ENCODE peak calls at places on chromosomes 6 and 20, in ten cellular contexts. R, T, Y, E, U, M, B, L, N and C are unnamed samples.

GRCh38 chr6:56851541-56852248 is 103.2 kb upstream of the BEND6 start:
- DNase-seq in M (peak; percentile 45), L (peak; percentile 77), B (peak; percentile 46), U (no peak), N (peak; percentile 55), Y (peak; percentile 18), E (peak; percentile 40), T (no peak), R (peak; percentile 89), C (peak; percentile 53)

GRCh38 chr6:98669371-98669770 is 165.0 kb upstream of the POU3F2 start:
- DNase-seq in U (no peak), N (no peak), M (no peak), R (no peak), Y (no peak), T (no peak), L (no peak), B (no peak), E (no peak), C (no peak)

GRCh38 chr20:63894358-63895201 is at the start of gene DNAJC5:
- DNase-seq in U (peak; percentile 93), T (peak; percentile 94), R (peak; percentile 87), B (peak; percentile 99), N (peak; percentile 94), M (peak; percentile 98), E (peak; percentile 100), L (peak; percentile 97), Y (peak; percentile 94), C (peak; percentile 97)

GRCh38 chr6:156564128-156564806 is 212.9 kb upstream of the ARID1B start:
- DNase-seq in N (peak; percentile 76), M (peak; percentile 90), E (peak; percentile 87), U (peak; percentile 75), B (peak; percentile 48), Y (peak; percentile 78), R (peak; percentile 53), T (peak; percentile 84), L (peak; percentile 90), C (peak; percentile 79)

GRCh38 chr6:5471044-5471443 is 209.7 kb downstream of the FARS2 start:
- DNase-seq in U (peak; percentile 62), B (peak; percentile 49), L (no peak), R (peak; percentile 58), N (peak; percentile 46), Y (peak; percentile 14), E (peak; percentile 74), M (no peak), T (no peak), C (peak; percentile 57)

GRCh38 chr6:51398793-51399192 is 580.1 kb downstream of the TFAP2B start:
- DNase-seq in N (no peak), R (no peak), L (no peak), T (no peak), U (no peak), M (no peak), Y (no peak), B (no peak), E (no peak), C (no peak)

GRCh38 chr20:49717693-49718092 is 4.0 kb upstream of the B4GALT5 start:
- DNase-seq in B (peak; percentile 43), R (peak; percentile 7), L (no peak), T (no peak), Y (no peak), N (no peak), U (no peak), M (no peak), E (peak; percentile 39), C (no peak)

GRCh38 chr6:144286503-144287393 is 1.6 kb downstream of the UTRN start:
- DNase-seq in M (peak; percentile 80), U (no peak), R (peak; percentile 93), T (peak; percentile 70), L (peak; percentile 81), Y (peak; percentile 85), E (no peak), N (peak; percentile 90), B (peak; percentile 63), C (peak; percentile 80)

GRCh38 chr6:44499609-44500008 is 112.1 kb downstream of the CDC5L start:
- DNase-seq in Y (no peak), L (no peak), N (no peak), T (no peak), U (no peak), M (no peak), B (no peak), E (no peak), R (no peak), C (no peak)

GRCh38 chr6:3813150-3813780 is 35.9 kb upstream of the FAM50B start:
- DNase-seq in L (peak; percentile 75), Y (no peak), N (peak; percentile 80), E (peak; percentile 76), B (peak; percentile 59), U (no peak), R (peak; percentile 56), T (no peak), M (no peak), C (peak; percentile 79)

GRCh38 chr6:46996860-46997641 is 45.1 kb downstream of the ADGRF1 start:
- DNase-seq in R (no peak), B (no peak), T (no peak), M (no peak), U (no peak), N (no peak), Y (no peak), L (no peak), E (no peak), C (no peak)

GRCh38 chr6:3228791-3229565 is 1.5 kb upstream of the TUBB2B start:
- DNase-seq in E (no peak), L (no peak), Y (no peak), M (no peak), B (no peak), T (no peak), R (no peak), U (no peak), N (no peak), C (no peak)

GRCh38 chr6:158544428-158544827 is 15.5 kb upstream of the TMEM181 start:
- DNase-seq in E (no peak), L (no peak), T (no peak), Y (no peak), U (no peak), N (no peak), R (no peak), M (no peak), B (no peak), C (no peak)

GRCh38 chr20:34552569-34552968 is 5.9 kb upstream of the MAP1LC3A start:
- DNase-seq in U (no peak), R (no peak), B (no peak), L (no peak), Y (no peak), M (no peak), E (no peak), N (no peak), T (no peak), C (no peak)
- TF ChIP-seq POLR2A in U (no peak), R (no peak), B (no peak), L (no peak), Y (no peak), M (no peak), E (no peak), N (no peak), T (no peak), C (no peak)

GRCh38 chr6:52513896-52514295 is 63.0 kb downstream of the TRAM2 start:
- DNase-seq in T (no peak), E (no peak), Y (no peak), B (no peak), L (no peak), M (no peak), U (no peak), N (no peak), R (no peak), C (no peak)

GRCh38 chr6:52513464-52513863 is 63.4 kb downstream of the TRAM2 start:
- DNase-seq in Y (no peak), M (no peak), R (no peak), L (no peak), E (peak; percentile 62), T (no peak), B (no peak), U (no peak), N (no peak), C (no peak)

GRCh38 chr6:52515219-52515960 is 61.5 kb downstream of the TRAM2 start:
- DNase-seq in E (no peak), R (peak; percentile 75), N (no peak), U (no peak), L (no peak), Y (no peak), M (no peak), T (no peak), B (no peak), C (no peak)

GRCh38 chr6:52516269-52516668 is 60.6 kb downstream of the TRAM2 start:
- DNase-seq in M (no peak), T (no peak), Y (no peak), L (no peak), R (no peak), N (no peak), E (no peak), B (no peak), U (no peak), C (no peak)

DNA sequence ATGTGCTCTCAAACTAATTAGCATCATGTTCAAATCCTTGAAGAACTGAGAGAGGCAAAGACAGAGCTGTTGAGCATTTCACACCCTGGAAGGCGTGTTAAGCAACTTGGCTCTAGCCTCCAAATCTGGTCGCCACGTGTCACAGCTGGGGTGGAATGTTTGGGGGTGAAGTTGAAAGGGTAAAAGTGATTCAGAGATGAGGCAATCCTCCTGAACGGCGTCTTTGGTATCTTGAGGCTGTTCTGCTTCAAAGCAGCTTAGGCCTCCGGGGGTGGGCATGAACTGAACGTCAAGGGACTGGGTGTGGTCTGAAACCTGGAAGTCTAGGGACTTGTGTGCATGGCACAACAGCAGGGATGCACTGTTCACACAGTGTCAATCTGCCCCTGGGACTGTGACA is 62.3 kb downstream of the TRAM2 start:
- DNase-seq in M (peak; percentile 63), U (no peak), T (no peak), Y (no peak), B (no peak), E (no peak), L (peak; percentile 85), N (no peak), R (peak; percentile 81), C (peak; percentile 47)
- H3K27ac ChIP-seq in M (no peak overlapping the region), U (no peak overlapping the region), T (peak overlapping the region; percentile 59), Y (no peak overlapping the region), B (peak overlapping the region; percentile 96), E (no peak overlapping the region), L (peak overlapping the region; percentile 87), N (peak overlapping the region; percentile 54), R (peak overlapping the region; percentile 78), C (peak overlapping the region; percentile 92)

DNA sequence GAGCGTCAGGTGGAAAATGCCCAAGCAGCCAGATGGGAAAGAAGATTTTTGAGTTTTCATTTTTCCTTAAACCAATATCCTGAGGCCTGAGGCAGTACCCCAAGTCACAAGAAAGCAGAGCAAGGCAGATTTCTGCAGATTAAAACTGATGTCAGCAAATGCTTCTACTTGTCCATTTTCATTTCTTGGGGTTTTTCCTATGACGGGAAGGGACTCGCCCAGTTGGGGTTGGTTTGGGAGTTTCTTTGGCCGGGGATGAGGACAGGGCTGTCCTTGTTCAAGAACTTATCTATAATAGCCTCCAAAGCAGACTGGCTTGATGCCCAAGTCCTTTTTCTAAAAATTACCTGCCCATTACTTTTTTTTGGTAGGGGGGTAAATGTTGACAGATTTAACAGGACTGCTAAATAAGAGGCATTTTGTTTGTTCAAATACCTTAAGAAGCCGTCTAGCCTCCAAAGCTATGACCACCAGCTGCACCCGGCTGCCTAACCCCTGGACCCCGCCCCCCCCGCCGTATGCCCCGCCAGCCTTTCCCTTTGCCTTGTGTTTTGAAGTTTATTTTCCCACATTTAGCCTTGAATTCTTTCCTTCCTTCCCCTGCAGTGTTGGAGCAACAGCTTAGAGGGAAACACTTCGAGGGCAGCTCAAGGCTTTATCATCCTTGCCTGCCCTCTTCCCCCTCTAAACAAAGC is 2.5 kb downstream of the KCNK5 start:
- DNase-seq in T (no peak), M (peak; percentile 54), L (no peak), R (no peak), E (no peak), N (no peak), B (no peak), U (no peak), Y (no peak), C (no peak)
- H3K4me3 ChIP-seq in T (no peak overlapping the region), M (no peak overlapping the region), L (no peak overlapping the region), R (no peak overlapping the region), E (peak overlapping the region; percentile 73), N (no peak overlapping the region), B (no peak overlapping the region), U (no peak overlapping the region), Y (no peak overlapping the region), C (no peak overlapping the region)

GRCh38 chr6:30647039-30647801 is at the start of gene C6orf136:
- DNase-seq in L (peak; percentile 97), E (peak; percentile 99), B (peak; percentile 85), T (peak; percentile 73), M (peak; percentile 80), N (peak; percentile 66), U (peak; percentile 90), Y (peak; percentile 90), R (peak; percentile 91), C (peak; percentile 69)
- TF ChIP-seq POLR2A in L (peak; percentile 22), E (peak; percentile 86), B (peak; percentile 49), T (no peak), M (no peak), N (peak; percentile 36), U (peak; percentile 67), Y (no peak), R (no peak), C (peak; percentile 48)